ENCODE peak calls at places on chromosome 10, in five cellular contexts. J is PC-3; G is gastrocnemius medialis; F is HL-60; Z is activated CD8-positive, alpha-beta T cell treated with anti-CD3 and anti-CD28 coated beads for 36 hours. R is an unnamed sample.

GRCh38 chr10:95445223-95445836 is 115.8 kb downstream of the SORBS1 start:
- DNase-seq in G (peak), J (peak), F (no peak), Z (no peak), R (no peak)

GRCh38 chr10:17430647-17431355 is 23.6 kb downstream of the ST8SIA6 start:
- DNase-seq in J (peak), G (no peak), F (peak), Z (peak), R (peak)

GRCh38 chr10:16481052-16481728 is 40.5 kb downstream of the C1QL3 start:
- DNase-seq in G (no peak), J (no peak), F (no peak), Z (no peak), R (no peak)

GRCh38 chr10:71635251-71635866 is 84.2 kb downstream of the C10orf105 start:
- DNase-seq in F (no peak), Z (no peak), G (no peak), J (no peak), R (no peak)

GRCh38 chr10:75305675-75306074 is 69.9 kb upstream of the COMTD1 start:
- DNase-seq in F (no peak), G (no peak), J (no peak), Z (no peak), R (no peak)

GRCh38 chr10:3740157-3740871 is 44.7 kb downstream of the KLF6 start:
- DNase-seq in Z (no peak), F (no peak), J (peak), G (no peak), R (peak)

GRCh38 chr10:32059472-32059871 is 3.2 kb upstream of the KIF5B start:
- DNase-seq in F (no peak), J (no peak), Z (no peak), G (no peak), R (no peak)

GRCh38 chr10:132450825-132451505 is 54.0 kb downstream of the PWWP2B start:
- DNase-seq in Z (no peak), G (no peak), J (no peak), F (no peak), R (no peak)

GRCh38 chr10:50480054-50481007 is 143.4 kb downstream of the SGMS1 start:
- DNase-seq in J (no peak), F (no peak), G (no peak), Z (no peak), R (peak)

GRCh38 chr10:36725581-36726520 is 399.5 kb upstream of the ANKRD30A start:
- DNase-seq in Z (no peak), F (no peak), J (peak), G (peak), R (no peak)
- TF ChIP-seq CTCF in Z (no peak), F (no peak), J (peak), G (no peak), R (no peak)

GRCh38 chr10:23657677-23658076 is 218.8 kb downstream of the OTUD1 start:
- DNase-seq in G (no peak), F (no peak), Z (no peak), J (no peak), R (no peak)

DNA sequence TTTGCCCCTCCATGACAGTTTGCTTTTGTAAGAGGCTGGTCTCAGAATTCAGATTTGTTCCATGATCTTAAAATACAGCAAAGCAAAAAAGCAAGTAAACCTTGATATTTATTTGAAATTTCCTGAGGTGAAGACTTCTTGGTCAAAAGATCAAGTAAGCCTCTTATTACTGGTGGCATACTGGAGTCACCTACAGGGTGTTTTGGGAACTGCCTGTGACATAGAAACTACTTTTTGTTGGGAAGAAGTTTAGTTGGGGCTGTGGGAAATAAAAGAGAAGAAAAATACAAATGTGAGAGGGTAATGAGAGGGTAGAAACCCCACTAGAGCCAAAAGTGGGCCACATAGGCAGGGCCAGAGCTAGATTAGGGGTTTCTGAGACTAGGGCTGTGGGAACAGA is 217.9 kb downstream of the OTUD1 start:
- DNase-seq in F (peak), Z (peak), G (no peak), J (peak), R (no peak)
- TF ChIP-seq CTCF in F (peak), Z (peak), G (no peak), J (peak), R (no peak)

GRCh38 chr10:121994429-121994881 is 5.5 kb downstream of the TACC2 start:
- DNase-seq in F (no peak), G (peak), Z (no peak), J (peak), R (no peak)

GRCh38 chr10:121988361-121989324 is at the start of gene TACC2:
- DNase-seq in F (no peak), G (peak), J (peak), Z (peak), R (no peak)

GRCh38 chr10:121984463-121984862 is 4.5 kb upstream of the TACC2 start:
- DNase-seq in G (no peak), F (no peak), J (no peak), Z (no peak), R (no peak)

DNA sequence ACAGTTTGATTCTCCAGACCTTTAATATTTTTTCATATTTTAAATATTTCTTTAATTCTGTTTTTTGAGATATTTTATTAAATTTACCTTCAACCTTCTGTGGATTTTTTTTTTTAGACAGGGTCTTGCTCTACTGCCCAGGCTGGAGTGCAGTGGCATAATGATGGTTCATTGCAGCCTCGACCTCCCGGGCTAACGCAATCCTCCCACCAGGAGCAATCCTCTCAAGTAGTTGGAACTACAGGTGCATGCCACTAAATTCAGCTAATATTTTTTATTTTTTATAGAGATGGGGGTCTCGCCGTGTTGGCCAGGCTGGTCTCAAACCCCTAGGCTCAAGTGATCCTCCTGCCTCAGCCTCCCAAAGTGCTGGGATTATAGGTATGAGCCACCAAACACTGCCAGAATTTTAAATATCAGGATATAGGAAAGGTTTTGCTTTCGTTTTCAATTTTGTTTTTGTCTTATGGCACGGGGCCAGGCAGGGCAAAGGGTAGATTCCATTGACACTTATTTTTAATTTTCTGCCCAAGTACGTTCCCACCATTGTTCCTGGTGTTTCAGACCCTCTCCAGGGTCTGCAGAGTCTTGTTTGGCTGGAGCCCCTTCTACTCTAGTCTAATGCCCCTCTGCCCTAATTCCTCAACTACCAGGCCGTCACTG is 1.2 kb downstream of the TACC2 start:
- DNase-seq in F (no peak), G (no peak), J (no peak), Z (no peak), R (no peak)
- TF ChIP-seq CTCF in F (no peak), G (no peak), J (no peak), Z (no peak), R (no peak)

DNA sequence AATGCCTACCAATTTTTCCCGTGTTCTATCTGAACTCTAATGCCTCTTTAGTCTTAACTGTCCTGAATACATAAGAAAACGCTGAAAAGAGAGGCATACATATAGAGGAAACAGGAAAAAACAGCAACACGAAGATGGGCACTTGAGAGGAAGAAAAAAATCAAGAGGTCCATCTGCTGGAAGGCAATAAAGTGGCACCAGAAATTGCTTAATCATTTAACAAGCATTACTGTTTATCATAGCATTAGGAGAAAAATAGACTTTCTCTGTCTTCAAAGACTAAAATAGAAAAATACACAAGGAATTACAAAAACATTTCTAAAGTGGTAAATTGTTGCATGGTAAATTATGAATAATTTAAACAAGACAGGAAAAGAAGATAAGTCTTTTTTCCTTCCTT is 35.0 kb downstream of the NSUN6 start:
- DNase-seq in F (no peak), G (no peak), Z (no peak), J (peak), R (no peak)
- TF ChIP-seq CTCF in F (no peak), G (no peak), Z (no peak), J (no peak), R (no peak)

DNA sequence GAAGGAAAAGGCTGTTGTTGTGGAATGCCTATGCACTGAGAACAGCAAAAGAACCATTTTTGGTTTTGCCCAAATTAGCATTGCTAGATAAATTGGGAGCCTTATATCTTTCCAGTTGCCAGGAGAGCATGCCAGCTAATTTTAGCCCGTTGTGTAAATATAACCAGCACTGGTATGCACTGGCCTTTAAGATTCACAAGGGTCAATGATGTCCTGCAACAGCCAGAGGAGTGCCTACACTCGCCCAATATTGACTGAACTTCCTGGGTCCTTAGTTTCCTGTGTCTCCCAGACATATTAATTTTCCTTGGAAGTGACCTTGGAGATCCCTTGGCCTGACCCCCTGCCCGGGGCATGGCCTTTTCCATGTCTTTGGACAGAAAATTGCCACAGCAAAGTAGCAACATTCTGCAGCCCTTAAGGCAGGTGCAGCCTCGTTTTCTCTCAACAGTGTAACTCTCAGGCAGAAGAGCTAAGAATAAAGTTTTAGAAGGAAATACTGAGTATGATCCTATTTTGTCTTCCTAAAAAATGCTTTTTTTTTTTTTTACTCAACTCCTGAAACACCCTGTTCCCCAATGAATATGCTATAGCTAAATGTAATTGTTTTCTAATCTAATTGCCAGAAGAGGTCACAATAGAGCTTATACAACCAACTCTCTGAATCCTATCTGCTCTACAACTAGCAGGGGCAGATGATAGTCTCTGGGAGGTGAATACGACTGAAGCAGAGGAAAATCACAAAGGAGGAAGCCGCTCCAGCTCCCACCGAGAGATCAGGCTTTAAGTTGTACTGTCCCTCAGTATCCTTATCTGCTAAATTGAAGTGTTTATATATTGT is 131.9 kb upstream of the PCGF5 start:
- DNase-seq in J (peak), F (no peak), G (no peak), Z (no peak), R (peak)
- TF ChIP-seq CTCF in J (peak), F (no peak), G (no peak), Z (peak), R (peak)

GRCh38 chr10:103847909-103848468 is 7.4 kb downstream of the SH3PXD2A start:
- DNase-seq in J (no peak), F (no peak), G (no peak), Z (peak), R (no peak)
- TF ChIP-seq CTCF in J (peak), F (peak), G (no peak), Z (peak), R (peak)

GRCh38 chr10:83633547-83633946 is 505.8 kb upstream of the GHITM start:
- DNase-seq in Z (no peak), J (no peak), F (no peak), G (no peak), R (no peak)
- TF ChIP-seq CTCF in Z (no peak), J (no peak), F (no peak), G (no peak), R (no peak)